ENCODE peak calls at places on chromosomes 16 and 17, in six cellular contexts. I is IMR-90, C is Karpas-422, E is anterior cingulate cortex, V is hypothalamus, O is iris pigment epithelial cell. U is an unnamed sample.

GRCh38 chr17:17580662-17581470 is 10.6 kb downstream of the PEMT start:
- DNase-seq in I (peak), C (no peak), E (no peak), V (no peak), O (peak), U (no peak)

GRCh38 chr17:73247728-73248127 is 14.0 kb downstream of the CPSF4L start:
- DNase-seq in I (peak), C (no peak), E (no peak), V (no peak), O (no peak), U (no peak)

GRCh38 chr17:50170662-50171370 is 5.0 kb downstream of the SGCA start:
- DNase-seq in I (no peak), C (no peak), E (no peak), V (no peak), O (no peak), U (no peak)

GRCh38 chr16:27582883-27583282 is 32.9 kb downstream of the KATNIP start:
- DNase-seq in I (no peak), C (no peak), E (no peak), V (no peak), O (no peak), U (no peak)

GRCh38 chr17:67452681-67453554 is 75.8 kb downstream of the PITPNC1 start:
- DNase-seq in I (no peak), C (no peak), E (no peak), V (no peak), O (no peak), U (no peak)

GRCh38 chr16:3101018-3101840 is 2.1 kb upstream of the ZSCAN10 start:
- DNase-seq in I (no peak), C (peak), E (no peak), V (no peak), O (peak), U (no peak)

GRCh38 chr17:62807812-62808575 is at the start of gene MARCHF10:
- DNase-seq in I (no peak), C (peak), E (no peak), V (peak), O (no peak), U (no peak)

GRCh38 chr17:27506348-27507218 is 50.3 kb downstream of the KSR1 start:
- DNase-seq in I (no peak), C (no peak), E (no peak), V (no peak), O (no peak), U (no peak)

GRCh38 chr16:28063047-28063521 is 430 bp downstream of the GSG1L start:
- DNase-seq in I (peak), C (no peak), E (no peak), V (no peak), O (peak), U (no peak)

GRCh38 chr16:53369921-53370320 is 64.3 kb upstream of the RBL2 start:
- DNase-seq in I (peak), C (peak), E (no peak), V (no peak), O (peak), U (no peak)

GRCh38 chr17:6507535-6507934 is 48.8 kb downstream of the PITPNM3 start:
- DNase-seq in I (peak), C (no peak), E (no peak), V (no peak), O (peak), U (peak)

GRCh38 chr17:6497496-6498221 is 53.4 kb downstream of the PIMREG start:
- DNase-seq in I (no peak), C (no peak), E (no peak), V (no peak), O (no peak), U (no peak)

GRCh38 chr17:47252766-47253512 is 688 bp upstream of the ITGB3 start:
- DNase-seq in I (no peak), C (peak), E (no peak), V (no peak), O (no peak), U (no peak)

GRCh38 chr17:39822051-39822450 is 42.1 kb downstream of the IKZF3 start:
- DNase-seq in I (no peak), C (peak), E (no peak), V (no peak), O (no peak), U (no peak)

GRCh38 chr16:2532494-2533141 is 1.4 kb upstream of the CEMP1 start:
- DNase-seq in I (peak), C (peak), E (peak), V (peak), O (peak), U (no peak)

GRCh38 chr16:25064967-25065366 is 46.6 kb upstream of the LCMT1 start:
- DNase-seq in I (peak), C (no peak), E (peak), V (peak), O (peak), U (no peak)

GRCh38 chr17:67223924-67224323 is 21.1 kb downstream of the HELZ start:
- DNase-seq in I (no peak), C (peak), E (no peak), V (no peak), O (no peak), U (no peak)

GRCh38 chr16:11546522-11547485 is 39.9 kb downstream of the LITAF start:
- DNase-seq in I (peak), C (peak), E (peak), V (no peak), O (peak), U (peak)

U was measured in AG04450.